ENCODE peak calls at places on chromosomes 12 and 14, in seven cellular contexts. Q is fibroblast of mammary gland, A is aorta, T is psoas muscle, Y is AG09309, W is HCT116, O is GM12865. P is an unnamed sample.

GRCh38 chr12:39145175-39145999 is 240.0 kb upstream of the CPNE8 start:
- DNase-seq in Q (peak), A (peak), T (peak), Y (no peak), W (no peak), O (no peak), P (peak)

GRCh38 chr14:43119672-43120071 is 1387.4 kb downstream of the FSCB start:
- DNase-seq in Q (no peak), A (no peak), T (no peak), Y (no peak), W (no peak), O (no peak), P (no peak)

GRCh38 chr12:753401-754237 is 1.2 kb downstream of the WNK1 start:
- DNase-seq in Q (peak), A (peak), T (peak), Y (no peak), W (no peak), O (peak), P (peak)

GRCh38 chr14:96501383-96501745 is 818 bp upstream of the PAPOLA start:
- DNase-seq in Q (no peak), A (no peak), T (no peak), Y (no peak), W (no peak), O (no peak), P (no peak)

GRCh38 chr12:119902084-119902509 is 25.0 kb upstream of the CIT start:
- DNase-seq in Q (peak), A (no peak), T (no peak), Y (peak), W (peak), O (peak), P (peak)

GRCh38 chr12:106090586-106091411 is 48.0 kb downstream of the NUAK1 start:
- DNase-seq in Q (peak), A (peak), T (peak), Y (peak), W (no peak), O (no peak), P (no peak)

GRCh38 chr14:29370024-29370423 is 557.6 kb downstream of the PRKD1 start:
- DNase-seq in Q (peak), A (no peak), T (no peak), Y (no peak), W (no peak), O (no peak), P (no peak)

GRCh38 chr12:5798242-5799015 is 146.6 kb downstream of the ANO2 start:
- DNase-seq in Q (no peak), A (no peak), T (no peak), Y (no peak), W (no peak), O (no peak), P (no peak)

GRCh38 chr14:64760146-64760755 is 56.0 kb downstream of the PLEKHG3 start:
- DNase-seq in Q (peak), A (peak), T (peak), Y (no peak), W (peak), O (peak), P (peak)

GRCh38 chr12:31210104-31210503 is 115.8 kb downstream of the SINHCAF start:
- DNase-seq in Q (no peak), A (no peak), T (no peak), Y (no peak), W (no peak), O (no peak), P (no peak)

GRCh38 chr12:23029185-23029584 is 404.2 kb downstream of the ETNK1 start:
- DNase-seq in Q (no peak), A (no peak), T (no peak), Y (no peak), W (no peak), O (no peak), P (no peak)

GRCh38 chr12:124578445-124578844 is 11.0 kb upstream of the NCOR2 start:
- DNase-seq in Q (no peak), A (no peak), T (no peak), Y (no peak), W (no peak), O (no peak), P (no peak)

GRCh38 chr12:100955139-100955538 is 160.6 kb downstream of the ANO4 start:
- DNase-seq in Q (peak), A (peak), T (no peak), Y (no peak), W (no peak), O (no peak), P (no peak)

GRCh38 chr14:21385170-21385904 is 1.5 kb upstream of the SUPT16H start:
- DNase-seq in Q (no peak), A (no peak), T (no peak), Y (no peak), W (no peak), O (peak), P (no peak)

GRCh38 chr14:95784137-95784536 is 70.2 kb upstream of the TCL1A start:
- DNase-seq in Q (peak), A (no peak), T (no peak), Y (no peak), W (no peak), O (peak), P (no peak)

GRCh38 chr14:56333361-56334279 is 215.4 kb downstream of the PELI2 start:
- DNase-seq in Q (peak), A (no peak), T (no peak), Y (no peak), W (no peak), O (no peak), P (no peak)

GRCh38 chr12:95756362-95756761 is 34.2 kb downstream of the NTN4 start:
- DNase-seq in Q (no peak), A (no peak), T (no peak), Y (no peak), W (no peak), O (no peak), P (no peak)

GRCh38 chr12:109109756-109110350 is 6.5 kb upstream of the ACACB start:
- DNase-seq in Q (no peak), A (no peak), T (no peak), Y (no peak), W (no peak), O (no peak), P (no peak)

GRCh38 chr12:109112720-109113465 is 3.5 kb upstream of the ACACB start:
- DNase-seq in Q (no peak), A (no peak), T (no peak), Y (no peak), W (no peak), O (no peak), P (no peak)

GRCh38 chr12:109113661-109114321 is 2.6 kb upstream of the ACACB start:
- DNase-seq in Q (no peak), A (no peak), T (no peak), Y (no peak), W (no peak), O (no peak), P (no peak)

GRCh38 chr12:109114644-109115043 is 1.7 kb upstream of the ACACB start:
- DNase-seq in Q (no peak), A (no peak), T (no peak), Y (no peak), W (no peak), O (no peak), P (no peak)

GRCh38 chr12:109111775-109112491 is 4.5 kb upstream of the ACACB start:
- DNase-seq in Q (peak), A (peak), T (peak), Y (no peak), W (peak), O (peak), P (peak)
- H3K4me3 ChIP-seq in Q (peak), A (peak), T (peak), Y (peak), W (no peak), O (no peak), P (peak)

DNA sequence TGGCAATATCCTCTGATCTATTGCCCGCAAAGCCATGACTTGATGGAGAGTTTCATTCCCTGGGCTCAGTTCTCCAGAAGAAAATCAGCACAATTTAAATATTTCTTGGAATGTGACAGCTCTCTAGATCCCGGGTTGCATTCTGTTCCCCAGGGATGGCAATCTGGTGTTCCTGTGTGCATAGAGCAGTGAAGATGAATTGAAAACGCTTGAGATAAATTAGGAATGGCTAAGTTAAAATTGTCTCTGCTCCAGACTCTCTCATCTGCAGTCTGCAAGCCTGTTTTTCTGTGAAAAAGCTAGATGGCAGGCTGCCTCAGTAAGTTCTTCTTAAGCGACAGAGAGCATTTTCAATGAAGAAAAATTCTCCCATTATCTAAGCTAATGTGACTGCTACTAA is 582.5 kb upstream of the MGAT4C start:
- DNase-seq in Q (no peak), A (no peak), T (no peak), Y (no peak), W (no peak), O (no peak), P (no peak)
- H3K4me3 ChIP-seq in Q (no peak), A (no peak), T (no peak), Y (no peak), W (no peak), O (no peak), P (no peak)

DNA sequence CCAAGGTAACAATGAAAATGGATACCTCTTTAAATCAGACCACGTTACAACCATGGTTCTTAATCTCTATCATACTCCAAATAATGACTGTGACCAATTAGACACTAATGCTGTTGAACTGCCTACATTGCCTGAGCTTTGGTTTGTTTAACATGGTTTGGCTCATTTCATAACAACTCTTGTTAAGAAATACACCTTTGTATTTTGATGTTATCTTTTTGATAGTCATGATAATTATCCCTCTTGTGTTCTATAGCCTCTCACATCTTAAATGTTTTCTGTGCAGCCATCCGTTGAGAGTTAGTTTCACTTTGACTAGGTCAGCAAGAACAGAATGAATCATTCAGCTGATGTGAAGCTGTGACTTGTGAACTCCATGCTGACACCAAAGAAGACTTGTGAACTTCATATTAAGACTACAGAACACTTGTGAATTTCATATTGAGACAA is 75.5 kb upstream of the RERGL start:
- DNase-seq in Q (peak), A (no peak), T (no peak), Y (no peak), W (no peak), O (peak), P (no peak)
- H3K4me3 ChIP-seq in Q (no peak), A (no peak), T (no peak), Y (no peak), W (no peak), O (no peak), P (no peak)

DNA sequence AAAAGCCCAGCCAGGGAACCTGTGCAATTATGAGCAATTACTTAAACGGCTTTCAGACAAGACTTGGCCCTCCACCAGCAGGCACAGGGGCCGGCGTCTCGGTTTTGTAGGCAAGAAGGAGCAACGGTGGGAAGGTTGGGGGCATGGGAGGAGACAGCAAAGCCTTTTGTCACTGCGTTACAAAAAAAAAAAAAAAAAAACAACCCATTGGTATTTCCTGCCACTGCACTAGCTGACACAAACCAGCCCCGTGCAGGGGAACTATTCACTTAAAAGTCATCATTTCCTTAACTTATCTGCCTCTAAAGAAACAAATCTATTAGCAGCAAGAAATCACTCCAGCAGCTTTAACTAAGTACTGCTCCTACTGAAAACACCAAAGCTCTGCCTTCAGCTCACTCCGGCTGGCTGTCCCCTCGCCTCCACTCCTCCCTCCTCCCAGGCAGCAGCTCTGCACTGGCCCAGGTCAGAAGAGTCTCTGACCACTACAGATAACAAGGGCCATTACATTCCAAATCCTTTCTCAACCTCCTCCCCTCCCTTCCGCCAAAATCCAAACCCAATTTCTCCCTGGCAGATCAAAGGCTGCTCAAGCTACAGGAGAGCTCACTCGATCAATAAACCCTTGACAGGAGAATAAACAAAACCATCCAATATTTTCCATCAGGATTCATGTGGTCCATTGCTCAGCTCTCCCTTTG is 105.2 kb upstream of the CDKN3 start:
- DNase-seq in Q (no peak), A (no peak), T (no peak), Y (no peak), W (no peak), O (no peak), P (no peak)
- H3K4me3 ChIP-seq in Q (no peak), A (no peak), T (no peak), Y (no peak), W (no peak), O (no peak), P (no peak)

DNA sequence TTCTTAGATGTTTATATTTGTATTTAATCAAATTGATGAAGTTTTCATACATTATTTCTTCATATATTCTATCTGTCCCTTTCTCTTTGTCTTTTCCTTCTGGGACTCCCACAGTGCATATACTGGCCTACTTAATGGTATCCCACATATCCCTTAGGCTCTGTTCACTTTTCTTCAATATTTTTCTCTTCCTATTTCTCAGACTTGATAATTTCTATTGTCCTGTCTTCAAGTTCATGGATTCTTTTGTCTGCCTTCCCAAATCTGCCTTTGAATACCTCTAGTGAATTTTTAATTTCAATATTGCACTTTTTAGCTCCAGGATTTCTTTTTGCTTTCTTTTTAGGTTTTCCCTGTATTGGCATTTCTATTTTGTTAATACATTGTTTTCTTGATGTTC is 33.4 kb downstream of the IFT81 start:
- DNase-seq in Q (no peak), A (no peak), T (no peak), Y (no peak), W (no peak), O (no peak), P (no peak)
- H3K4me3 ChIP-seq in Q (no peak), A (no peak), T (no peak), Y (no peak), W (no peak), O (no peak), P (no peak)